ENCODE peak calls at places on chromosomes 3 and 15, in nine cellular contexts. H is NB4, S is adrenal gland, J is transverse colon, K is vagina, R is heart left ventricle, D is right lobe of liver, U is Peyer's patch, M is esophagus muscularis mucosa. F is an unnamed sample.

GRCh38 chr15:33392453-33392852 is 81.7 kb downstream of the RYR3 start:
- DNase-seq in R (no peak), H (no peak), M (no peak), U (no peak), S (no peak), D (no peak), J (no peak), K (no peak), F (no peak)

GRCh38 chr3:128320551-128321340 is 145.9 kb downstream of the DNAJB8 start:
- DNase-seq in H (no peak), J (no peak), K (no peak), D (peak), M (no peak), U (no peak), S (no peak), R (peak), F (peak)

GRCh38 chr3:123893012-123893411 is 8.9 kb upstream of the MYLK start:
- DNase-seq in D (no peak), R (no peak), J (no peak), K (no peak), S (no peak), H (no peak), U (no peak), M (no peak), F (no peak)

GRCh38 chr3:52089691-52090090 is 33.3 kb upstream of the DUSP7 start:
- DNase-seq in H (no peak), R (no peak), D (peak), S (no peak), K (no peak), M (no peak), J (no peak), U (no peak), F (no peak)

GRCh38 chr3:134885877-134886621 is 91.0 kb downstream of the EPHB1 start:
- DNase-seq in D (no peak), H (peak), R (no peak), M (no peak), U (no peak), J (no peak), K (no peak), S (no peak), F (no peak)

GRCh38 chr3:195003006-195003892 is 267.7 kb downstream of the XXYLT1 start:
- DNase-seq in U (no peak), H (peak), D (no peak), M (peak), S (peak), K (peak), J (peak), R (peak), F (peak)

GRCh38 chr15:58369261-58369699 is 62.5 kb upstream of the LIPC start:
- DNase-seq in M (peak), D (no peak), K (peak), J (no peak), S (no peak), R (no peak), H (no peak), U (no peak), F (no peak)

GRCh38 chr3:42451116-42451515 is 40.7 kb upstream of the LYZL4 start:
- DNase-seq in K (no peak), H (no peak), J (no peak), S (no peak), R (no peak), U (no peak), M (no peak), D (no peak), F (no peak)

GRCh38 chr3:183518446-183519185 is 36.9 kb downstream of the KLHL6 start:
- DNase-seq in K (no peak), S (no peak), R (no peak), U (no peak), D (no peak), J (no peak), M (no peak), H (peak), F (no peak)

GRCh38 chr3:190883973-190884832 is 21.7 kb upstream of the GMNC start:
- DNase-seq in J (peak), S (peak), R (no peak), H (peak), D (no peak), M (no peak), K (no peak), U (no peak), F (no peak)

GRCh38 chr15:46309914-46310313 is 675.1 kb downstream of the SQOR start:
- DNase-seq in S (no peak), U (no peak), M (no peak), J (no peak), D (no peak), R (no peak), K (no peak), H (no peak), F (no peak)

GRCh38 chr3:101643861-101644613 is 32.9 kb downstream of the ZBTB11 start:
- DNase-seq in M (peak), S (peak), D (no peak), U (no peak), J (no peak), K (no peak), R (no peak), H (peak), F (no peak)

GRCh38 chr15:71753346-71753745 is 57.0 kb upstream of the NR2E3 start:
- DNase-seq in K (no peak), M (no peak), J (no peak), D (no peak), H (no peak), U (no peak), S (no peak), R (no peak), F (no peak)

GRCh38 chr3:131485116-131485515 is 17.7 kb downstream of the MRPL3 start:
- DNase-seq in M (no peak), H (no peak), U (no peak), K (no peak), S (no peak), R (no peak), J (no peak), D (no peak), F (no peak)

GRCh38 chr15:75043509-75044257 is 20.3 kb downstream of the PPCDC start:
- DNase-seq in R (peak), K (peak), D (peak), H (peak), S (peak), J (peak), U (peak), M (peak), F (peak)

GRCh38 chr15:85691350-85692240 is 103.1 kb downstream of the KLHL25 start:
- DNase-seq in H (no peak), K (no peak), U (no peak), D (no peak), J (peak), R (no peak), M (no peak), S (no peak), F (no peak)

GRCh38 chr3:175270199-175270837 is 411.2 kb downstream of the NAALADL2 start:
- DNase-seq in K (no peak), R (no peak), D (no peak), H (no peak), S (no peak), U (no peak), J (no peak), M (no peak), F (no peak)

GRCh38 chr15:80010131-80010673 is 39.2 kb upstream of the BCL2A1 start:
- DNase-seq in D (no peak), M (no peak), U (no peak), S (no peak), K (no peak), J (no peak), R (no peak), H (no peak), F (no peak)

GRCh38 chr3:189331002-189331418 is 159.2 kb downstream of the TPRG1 start:
- DNase-seq in M (no peak), U (no peak), R (no peak), H (no peak), J (no peak), K (no peak), D (no peak), S (no peak), F (no peak)

GRCh38 chr3:32226875-32227500 is 11.5 kb upstream of the CMTM8 start:
- DNase-seq in S (no peak), U (no peak), H (no peak), J (no peak), R (no peak), D (no peak), K (no peak), M (no peak), F (no peak)
- TF ChIP-seq CTCF in S (no peak), U (no peak), H (no peak), J (no peak), R (no peak), D (no peak), K (no peak), M (no peak), F (no peak)

GRCh38 chr3:58164916-58165821 is 45.6 kb downstream of the DNASE1L3 start:
- DNase-seq in M (no peak), D (no peak), K (no peak), J (no peak), S (no peak), H (no peak), R (no peak), U (peak), F (no peak)

GRCh38 chr3:58161435-58162398 is 49.1 kb downstream of the DNASE1L3 start:
- DNase-seq in M (peak), K (no peak), U (no peak), R (no peak), H (peak), J (peak), S (peak), D (no peak), F (no peak)

GRCh38 chr3:58163234-58163633 is 47.5 kb downstream of the DNASE1L3 start:
- DNase-seq in M (no peak), R (no peak), H (no peak), S (no peak), D (no peak), J (no peak), U (no peak), K (no peak), F (no peak)

GRCh38 chr3:58167431-58168351 is 43.1 kb downstream of the DNASE1L3 start:
- DNase-seq in M (no peak), S (peak), H (peak), R (peak), K (no peak), U (peak), J (peak), D (no peak), F (no peak)

GRCh38 chr3:58164199-58164879 is 46.4 kb downstream of the DNASE1L3 start:
- DNase-seq in H (no peak), M (no peak), R (peak), U (peak), S (no peak), J (no peak), D (peak), K (no peak), F (no peak)
- TF ChIP-seq POLR2A in H (no peak), M (no peak), R (no peak), U (no peak), S (no peak), J (no peak), D (peak), K (no peak), F (no peak)

DNA sequence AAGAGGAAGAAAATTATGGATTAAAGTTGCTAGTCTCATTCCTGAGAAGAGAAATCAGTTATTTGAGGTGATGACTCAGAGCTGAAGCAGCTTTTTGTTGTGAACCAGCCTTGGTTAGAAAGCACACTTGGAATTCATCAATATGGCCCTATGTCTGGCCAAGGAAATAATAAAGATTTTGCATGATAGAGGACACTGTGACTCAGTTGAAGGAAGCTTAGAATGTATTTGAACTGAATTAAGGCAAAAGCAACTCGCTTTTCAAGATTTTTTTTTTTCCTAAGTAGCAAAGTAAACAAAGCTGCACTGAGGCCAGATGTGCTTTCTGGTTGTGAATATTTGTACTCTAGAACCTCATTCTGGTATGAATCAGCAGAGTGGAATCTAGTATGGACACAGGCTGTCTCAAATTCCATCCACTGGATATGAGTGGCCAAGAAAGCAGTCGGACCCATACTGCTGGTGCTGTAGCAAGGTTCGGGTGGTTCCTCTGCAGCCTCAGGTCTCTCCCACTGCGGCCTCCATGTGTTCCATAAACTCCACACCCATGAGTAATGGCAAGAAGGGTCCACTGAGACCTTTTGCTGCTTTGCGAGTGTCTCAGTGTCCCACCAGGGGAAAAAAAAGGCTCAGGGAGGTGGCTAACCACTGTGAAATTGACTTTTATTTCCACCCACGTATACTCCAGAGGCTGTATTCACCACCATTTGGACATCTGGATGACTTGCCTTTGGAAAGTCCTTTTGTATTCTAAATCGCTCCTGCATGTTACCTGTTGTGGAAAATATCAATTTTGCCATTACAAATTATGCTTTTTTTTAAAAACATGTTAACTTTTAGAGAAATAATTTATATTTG is 53.1 kb downstream of the TGFBR2 start:
- DNase-seq in D (no peak), J (no peak), U (no peak), R (no peak), S (no peak), M (no peak), H (peak), K (no peak), F (no peak)
- H3K4me3 ChIP-seq in D (no peak), J (no peak), U (no peak), R (no peak), S (no peak), M (no peak), H (no peak), K (no peak), F (no peak)

DNA sequence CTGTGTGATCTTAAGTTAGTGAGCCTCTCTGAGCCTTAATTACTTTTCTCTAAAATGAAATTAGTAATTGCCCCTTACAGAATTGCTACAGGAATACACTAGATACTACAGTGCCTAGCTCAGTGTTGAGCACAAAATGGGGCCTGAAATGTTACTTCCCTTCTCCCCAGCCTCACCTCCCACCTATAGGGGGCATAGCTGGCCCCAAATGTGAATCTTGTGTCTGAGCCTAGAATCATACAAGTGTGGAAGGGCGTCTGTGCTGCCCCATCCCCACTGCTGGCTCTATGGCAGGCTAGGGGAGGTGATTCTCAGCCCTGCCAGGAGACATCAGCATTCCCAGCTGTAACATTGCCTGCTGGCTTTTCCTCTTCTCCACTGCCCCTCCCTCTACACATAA is 42.7 kb downstream of the IFT122 start:
- DNase-seq in K (no peak), R (no peak), U (no peak), H (peak), M (no peak), S (no peak), J (no peak), D (no peak), F (no peak)
- TF ChIP-seq CTCF in K (no peak), R (no peak), U (no peak), H (peak), M (no peak), S (no peak), J (no peak), D (no peak), F (no peak)

DNA sequence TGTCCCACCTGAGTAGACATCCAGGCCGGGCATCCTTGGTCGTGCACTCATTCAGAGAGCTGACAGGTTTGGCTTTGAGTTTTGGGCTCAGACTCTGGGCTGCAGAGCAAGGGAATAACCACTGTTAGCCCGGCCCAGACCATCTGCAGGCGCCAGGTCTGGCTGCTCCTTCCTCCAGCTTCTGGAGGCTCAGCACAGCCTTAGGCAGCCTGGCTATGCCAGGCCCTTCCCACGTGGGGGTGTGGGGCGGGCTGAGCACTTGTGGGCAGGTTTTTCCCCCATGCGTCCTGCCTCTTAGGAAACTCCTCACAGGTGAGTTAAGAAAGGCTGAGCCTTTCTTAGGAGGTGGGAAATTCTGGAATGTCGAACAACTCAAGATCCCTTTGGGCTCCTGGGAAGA is 11.2 kb downstream of the PLA2G4B start:
- DNase-seq in K (no peak), U (no peak), J (no peak), H (no peak), S (no peak), M (no peak), D (no peak), R (no peak), F (no peak)
- TF ChIP-seq POLR2A in K (no peak), U (no peak), J (no peak), H (no peak), S (no peak), M (no peak), D (no peak), R (no peak), F (no peak)

DNA sequence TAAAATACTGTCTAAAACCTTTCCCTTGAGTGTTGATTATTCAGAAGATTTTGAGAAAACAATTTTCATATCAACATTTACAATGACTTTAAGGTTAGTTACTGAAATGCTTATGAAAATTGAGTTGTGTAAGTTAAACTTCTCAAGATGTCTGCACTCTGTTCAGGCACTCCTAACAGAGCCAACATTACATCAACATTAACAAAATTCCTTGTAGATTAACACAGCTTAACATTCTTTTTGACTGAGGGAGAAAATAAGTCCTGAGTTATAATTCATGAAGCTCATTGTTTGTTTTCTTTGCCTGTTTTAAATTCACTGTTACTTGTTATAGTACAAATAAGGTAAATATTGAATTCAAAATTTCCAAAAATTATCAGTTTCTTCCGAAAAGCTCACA is 9.0 kb downstream of the ACKR4 start:
- DNase-seq in M (no peak), S (no peak), H (no peak), D (no peak), R (no peak), K (no peak), U (no peak), J (no peak), F (no peak)
- H3K4me3 ChIP-seq in M (no peak), S (no peak), H (no peak), D (no peak), R (no peak), K (no peak), U (no peak), J (no peak), F (no peak)

GRCh38 chr15:29403778-29404177 is 134.2 kb upstream of the NSMCE3 start:
- DNase-seq in J (no peak), U (no peak), M (no peak), R (no peak), H (no peak), K (no peak), D (no peak), S (no peak), F (no peak)
- TF ChIP-seq CTCF in J (no peak), U (no peak), M (no peak), R (no peak), H (no peak), K (no peak), D (no peak), S (no peak), F (no peak)

DNA sequence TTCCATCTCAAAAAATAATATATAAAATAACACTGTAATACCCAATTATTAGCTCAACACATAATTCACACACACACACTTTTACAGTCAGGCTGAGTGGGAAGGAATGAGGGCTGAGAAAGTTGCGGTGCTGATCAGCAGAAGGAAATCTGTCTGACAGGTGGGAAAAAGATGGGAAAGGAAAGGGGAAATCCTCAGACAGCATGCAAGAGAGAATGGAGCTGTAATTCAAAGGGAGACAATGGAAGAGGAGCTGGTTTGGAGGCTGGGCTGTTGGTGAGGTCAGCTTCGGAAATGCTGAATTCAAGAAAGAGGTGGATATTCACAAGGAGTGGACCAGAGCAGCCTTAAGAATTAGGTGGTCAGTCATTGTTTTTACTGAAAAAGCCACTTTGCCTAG is 121.6 kb upstream of the LMOD3 start:
- DNase-seq in D (no peak), M (no peak), H (no peak), U (no peak), J (no peak), S (no peak), K (no peak), R (no peak), F (no peak)
- TF ChIP-seq POLR2A in D (no peak), M (no peak), H (no peak), U (no peak), J (no peak), S (no peak), K (no peak), R (no peak), F (no peak)

DNA sequence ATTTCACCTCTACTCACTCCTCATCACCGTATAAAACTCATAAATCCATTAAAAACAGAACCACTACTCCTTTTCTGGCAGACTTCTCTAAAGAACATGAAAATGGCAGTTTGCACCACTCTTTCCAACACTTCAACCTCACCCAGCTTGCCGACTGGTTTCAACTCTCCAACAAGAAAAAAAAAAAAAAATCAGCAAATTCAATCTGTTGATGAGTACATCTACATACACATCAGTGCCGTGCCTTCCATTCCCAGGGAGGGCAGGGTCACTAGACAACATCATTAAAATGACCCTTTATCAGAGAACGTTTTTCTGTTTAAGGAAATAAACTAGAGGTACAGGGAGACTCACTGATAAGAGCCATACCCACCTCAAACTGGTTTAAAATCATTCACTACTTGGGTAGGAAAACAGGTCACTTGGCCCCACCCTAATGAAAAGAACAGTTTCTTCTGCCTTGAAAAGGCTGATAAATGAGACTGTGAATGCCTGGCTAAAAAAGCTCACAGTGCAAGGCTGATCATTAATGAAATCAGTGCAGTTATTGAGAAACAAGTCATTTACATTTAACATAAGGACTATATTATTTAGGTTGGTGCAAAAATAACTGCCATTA is 6.0 kb downstream of the ANXA2 start:
- DNase-seq in M (no peak), K (peak), H (no peak), D (no peak), J (peak), U (no peak), R (no peak), S (no peak), F (no peak)
- H3K4me3 ChIP-seq in M (no peak), K (no peak), H (no peak), D (no peak), J (no peak), U (no peak), R (no peak), S (no peak), F (no peak)